ENCODE peak calls at places on chromosomes 12 and 14, in eight cellular contexts. One of them, this sample, is unnamed.

GRCh38 chr12:12661086-12661485 is 34.9 kb downstream of the GPR19 start:
- DNase-seq in NCI-H1105: no peak
- DNase-seq in activated naive CD4-positive, alpha-beta T cell treated with Interleukin-2 at 50 U/mL for 16 hours: no peak
- DNase-seq in small intestine: no peak
- DNase-seq in astrocyte of the hippocampus: peak
- DNase-seq in foreskin fibroblast: peak
- DNase-seq in NCI-H2171: no peak
- DNase-seq in activated CD8-positive, alpha-beta memory T cell treated with anti-CD3 and anti-CD28 coated beads, Interleukin-2, amount 10 ng/mL, durations not matched to agents 7 days and 5 days: no peak
- DNase-seq in this sample: no peak

GRCh38 chr14:89508863-89509262 is 91.8 kb upstream of the FOXN3 start:
- DNase-seq in small intestine: peak
- DNase-seq in astrocyte of the hippocampus: no peak
- DNase-seq in NCI-H1105: no peak
- DNase-seq in NCI-H2171: no peak
- DNase-seq in activated naive CD4-positive, alpha-beta T cell treated with Interleukin-2 at 50 U/mL for 16 hours: no peak
- DNase-seq in foreskin fibroblast: no peak
- DNase-seq in activated CD8-positive, alpha-beta memory T cell treated with anti-CD3 and anti-CD28 coated beads, Interleukin-2, amount 10 ng/mL, durations not matched to agents 7 days and 5 days: no peak
- DNase-seq in this sample: no peak

GRCh38 chr12:53495903-53496751 is 3.1 kb downstream of the MAP3K12 start:
- DNase-seq in foreskin fibroblast: peak
- DNase-seq in activated naive CD4-positive, alpha-beta T cell treated with Interleukin-2 at 50 U/mL for 16 hours: no peak
- DNase-seq in small intestine: peak
- DNase-seq in activated CD8-positive, alpha-beta memory T cell treated with anti-CD3 and anti-CD28 coated beads, Interleukin-2, amount 10 ng/mL, durations not matched to agents 7 days and 5 days: no peak
- DNase-seq in NCI-H2171: no peak
- DNase-seq in astrocyte of the hippocampus: peak
- DNase-seq in NCI-H1105: no peak
- DNase-seq in this sample: no peak

GRCh38 chr12:70045036-70045435 is 198.2 kb upstream of the CNOT2 start:
- DNase-seq in astrocyte of the hippocampus: peak
- DNase-seq in foreskin fibroblast: no peak
- DNase-seq in small intestine: no peak
- DNase-seq in NCI-H2171: no peak
- DNase-seq in activated CD8-positive, alpha-beta memory T cell treated with anti-CD3 and anti-CD28 coated beads, Interleukin-2, amount 10 ng/mL, durations not matched to agents 7 days and 5 days: no peak
- DNase-seq in activated naive CD4-positive, alpha-beta T cell treated with Interleukin-2 at 50 U/mL for 16 hours: no peak
- DNase-seq in NCI-H1105: no peak
- DNase-seq in this sample: no peak

GRCh38 chr14:98172243-98172778 is 1099.7 kb downstream of the BCL11B start:
- DNase-seq in activated naive CD4-positive, alpha-beta T cell treated with Interleukin-2 at 50 U/mL for 16 hours: no peak
- DNase-seq in NCI-H2171: no peak
- DNase-seq in small intestine: no peak
- DNase-seq in foreskin fibroblast: no peak
- DNase-seq in NCI-H1105: no peak
- DNase-seq in activated CD8-positive, alpha-beta memory T cell treated with anti-CD3 and anti-CD28 coated beads, Interleukin-2, amount 10 ng/mL, durations not matched to agents 7 days and 5 days: no peak
- DNase-seq in astrocyte of the hippocampus: no peak
- DNase-seq in this sample: no peak

GRCh38 chr12:92595663-92596062 is 107.1 kb upstream of the PLEKHG7 start:
- DNase-seq in foreskin fibroblast: no peak
- DNase-seq in NCI-H1105: no peak
- DNase-seq in astrocyte of the hippocampus: no peak
- DNase-seq in small intestine: no peak
- DNase-seq in NCI-H2171: no peak
- DNase-seq in activated CD8-positive, alpha-beta memory T cell treated with anti-CD3 and anti-CD28 coated beads, Interleukin-2, amount 10 ng/mL, durations not matched to agents 7 days and 5 days: no peak
- DNase-seq in activated naive CD4-positive, alpha-beta T cell treated with Interleukin-2 at 50 U/mL for 16 hours: no peak
- DNase-seq in this sample: no peak

GRCh38 chr12:47712171-47712570 is 6.3 kb upstream of the RPAP3 start:
- DNase-seq in NCI-H1105: no peak
- DNase-seq in activated CD8-positive, alpha-beta memory T cell treated with anti-CD3 and anti-CD28 coated beads, Interleukin-2, amount 10 ng/mL, durations not matched to agents 7 days and 5 days: no peak
- DNase-seq in small intestine: no peak
- DNase-seq in activated naive CD4-positive, alpha-beta T cell treated with Interleukin-2 at 50 U/mL for 16 hours: no peak
- DNase-seq in NCI-H2171: no peak
- DNase-seq in foreskin fibroblast: no peak
- DNase-seq in astrocyte of the hippocampus: no peak
- DNase-seq in this sample: no peak

GRCh38 chr12:34206061-34206785 is 183.9 kb downstream of the ALG10 start:
- DNase-seq in foreskin fibroblast: no peak
- DNase-seq in activated CD8-positive, alpha-beta memory T cell treated with anti-CD3 and anti-CD28 coated beads, Interleukin-2, amount 10 ng/mL, durations not matched to agents 7 days and 5 days: no peak
- DNase-seq in NCI-H2171: no peak
- DNase-seq in activated naive CD4-positive, alpha-beta T cell treated with Interleukin-2 at 50 U/mL for 16 hours: no peak
- DNase-seq in small intestine: no peak
- DNase-seq in astrocyte of the hippocampus: no peak
- DNase-seq in NCI-H1105: no peak
- DNase-seq in this sample: no peak

GRCh38 chr12:39736406-39736805 is 116.8 kb upstream of the ABCD2 start:
- DNase-seq in NCI-H1105: no peak
- DNase-seq in astrocyte of the hippocampus: no peak
- DNase-seq in foreskin fibroblast: no peak
- DNase-seq in activated naive CD4-positive, alpha-beta T cell treated with Interleukin-2 at 50 U/mL for 16 hours: no peak
- DNase-seq in NCI-H2171: no peak
- DNase-seq in activated CD8-positive, alpha-beta memory T cell treated with anti-CD3 and anti-CD28 coated beads, Interleukin-2, amount 10 ng/mL, durations not matched to agents 7 days and 5 days: no peak
- DNase-seq in small intestine: peak
- DNase-seq in this sample: no peak

GRCh38 chr12:65170245-65170881 is 980 bp downstream of the LEMD3 start:
- DNase-seq in foreskin fibroblast: peak
- DNase-seq in NCI-H1105: peak
- DNase-seq in small intestine: peak
- DNase-seq in NCI-H2171: peak
- DNase-seq in activated naive CD4-positive, alpha-beta T cell treated with Interleukin-2 at 50 U/mL for 16 hours: peak
- DNase-seq in astrocyte of the hippocampus: peak
- DNase-seq in activated CD8-positive, alpha-beta memory T cell treated with anti-CD3 and anti-CD28 coated beads, Interleukin-2, amount 10 ng/mL, durations not matched to agents 7 days and 5 days: peak
- DNase-seq in this sample: peak

GRCh38 chr12:33438890-33439586 is 581 bp downstream of the SYT10 start:
- DNase-seq in astrocyte of the hippocampus: no peak
- DNase-seq in activated CD8-positive, alpha-beta memory T cell treated with anti-CD3 and anti-CD28 coated beads, Interleukin-2, amount 10 ng/mL, durations not matched to agents 7 days and 5 days: no peak
- DNase-seq in NCI-H1105: peak
- DNase-seq in small intestine: peak
- DNase-seq in NCI-H2171: no peak
- DNase-seq in foreskin fibroblast: no peak
- DNase-seq in activated naive CD4-positive, alpha-beta T cell treated with Interleukin-2 at 50 U/mL for 16 hours: no peak
- DNase-seq in this sample: no peak

GRCh38 chr12:57479376-57480115 is at the start of gene ARHGAP9:
- DNase-seq in activated naive CD4-positive, alpha-beta T cell treated with Interleukin-2 at 50 U/mL for 16 hours: peak
- DNase-seq in NCI-H1105: no peak
- DNase-seq in activated CD8-positive, alpha-beta memory T cell treated with anti-CD3 and anti-CD28 coated beads, Interleukin-2, amount 10 ng/mL, durations not matched to agents 7 days and 5 days: peak
- DNase-seq in astrocyte of the hippocampus: no peak
- DNase-seq in small intestine: peak
- DNase-seq in NCI-H2171: no peak
- DNase-seq in foreskin fibroblast: no peak
- DNase-seq in this sample: peak

GRCh38 chr14:50055461-50056228 is 60.7 kb downstream of the VCPKMT start:
- DNase-seq in astrocyte of the hippocampus: no peak
- DNase-seq in small intestine: no peak
- DNase-seq in foreskin fibroblast: no peak
- DNase-seq in activated naive CD4-positive, alpha-beta T cell treated with Interleukin-2 at 50 U/mL for 16 hours: no peak
- DNase-seq in activated CD8-positive, alpha-beta memory T cell treated with anti-CD3 and anti-CD28 coated beads, Interleukin-2, amount 10 ng/mL, durations not matched to agents 7 days and 5 days: no peak
- DNase-seq in NCI-H2171: no peak
- DNase-seq in NCI-H1105: no peak
- DNase-seq in this sample: no peak

GRCh38 chr14:75282166-75282547 is 3.5 kb downstream of the FOS start:
- DNase-seq in activated naive CD4-positive, alpha-beta T cell treated with Interleukin-2 at 50 U/mL for 16 hours: no peak
- DNase-seq in foreskin fibroblast: no peak
- DNase-seq in NCI-H2171: no peak
- DNase-seq in astrocyte of the hippocampus: peak
- DNase-seq in small intestine: peak
- DNase-seq in NCI-H1105: no peak
- DNase-seq in activated CD8-positive, alpha-beta memory T cell treated with anti-CD3 and anti-CD28 coated beads, Interleukin-2, amount 10 ng/mL, durations not matched to agents 7 days and 5 days: no peak
- DNase-seq in this sample: no peak

GRCh38 chr14:85519661-85520305 is 10.2 kb upstream of the FLRT2 start:
- DNase-seq in NCI-H2171: no peak
- DNase-seq in activated naive CD4-positive, alpha-beta T cell treated with Interleukin-2 at 50 U/mL for 16 hours: no peak
- DNase-seq in activated CD8-positive, alpha-beta memory T cell treated with anti-CD3 and anti-CD28 coated beads, Interleukin-2, amount 10 ng/mL, durations not matched to agents 7 days and 5 days: no peak
- DNase-seq in foreskin fibroblast: no peak
- DNase-seq in small intestine: no peak
- DNase-seq in NCI-H1105: no peak
- DNase-seq in astrocyte of the hippocampus: no peak
- DNase-seq in this sample: no peak

GRCh38 chr14:67371247-67372148 is 11.4 kb downstream of the EIF2S1 start:
- DNase-seq in NCI-H1105: no peak
- DNase-seq in NCI-H2171: no peak
- DNase-seq in activated naive CD4-positive, alpha-beta T cell treated with Interleukin-2 at 50 U/mL for 16 hours: no peak
- DNase-seq in foreskin fibroblast: no peak
- DNase-seq in activated CD8-positive, alpha-beta memory T cell treated with anti-CD3 and anti-CD28 coated beads, Interleukin-2, amount 10 ng/mL, durations not matched to agents 7 days and 5 days: no peak
- DNase-seq in astrocyte of the hippocampus: no peak
- DNase-seq in small intestine: no peak
- DNase-seq in this sample: no peak

GRCh38 chr14:106490442-106490841 is 964.1 kb downstream of the TMEM121 start:
- DNase-seq in astrocyte of the hippocampus: no peak
- DNase-seq in activated naive CD4-positive, alpha-beta T cell treated with Interleukin-2 at 50 U/mL for 16 hours: no peak
- DNase-seq in small intestine: no peak
- DNase-seq in foreskin fibroblast: no peak
- DNase-seq in activated CD8-positive, alpha-beta memory T cell treated with anti-CD3 and anti-CD28 coated beads, Interleukin-2, amount 10 ng/mL, durations not matched to agents 7 days and 5 days: no peak
- DNase-seq in NCI-H1105: no peak
- DNase-seq in NCI-H2171: no peak
- DNase-seq in this sample: no peak

GRCh38 chr14:87142568-87143211 is 850.3 kb downstream of the GALC start:
- DNase-seq in NCI-H1105: no peak
- DNase-seq in small intestine: no peak
- DNase-seq in activated naive CD4-positive, alpha-beta T cell treated with Interleukin-2 at 50 U/mL for 16 hours: no peak
- DNase-seq in activated CD8-positive, alpha-beta memory T cell treated with anti-CD3 and anti-CD28 coated beads, Interleukin-2, amount 10 ng/mL, durations not matched to agents 7 days and 5 days: no peak
- DNase-seq in foreskin fibroblast: no peak
- DNase-seq in astrocyte of the hippocampus: no peak
- DNase-seq in NCI-H2171: no peak
- DNase-seq in this sample: no peak

GRCh38 chr12:27284751-27285150 is 40.7 kb downstream of the STK38L start:
- DNase-seq in activated naive CD4-positive, alpha-beta T cell treated with Interleukin-2 at 50 U/mL for 16 hours: no peak
- DNase-seq in astrocyte of the hippocampus: peak
- DNase-seq in NCI-H1105: no peak
- DNase-seq in foreskin fibroblast: peak
- DNase-seq in NCI-H2171: no peak
- DNase-seq in activated CD8-positive, alpha-beta memory T cell treated with anti-CD3 and anti-CD28 coated beads, Interleukin-2, amount 10 ng/mL, durations not matched to agents 7 days and 5 days: no peak
- DNase-seq in small intestine: no peak
- DNase-seq in this sample: no peak

GRCh38 chr12:130073721-130074120 is 88.5 kb upstream of the FZD10 start:
- DNase-seq in activated naive CD4-positive, alpha-beta T cell treated with Interleukin-2 at 50 U/mL for 16 hours: no peak
- DNase-seq in NCI-H1105: no peak
- DNase-seq in NCI-H2171: no peak
- DNase-seq in foreskin fibroblast: no peak
- DNase-seq in astrocyte of the hippocampus: no peak
- DNase-seq in activated CD8-positive, alpha-beta memory T cell treated with anti-CD3 and anti-CD28 coated beads, Interleukin-2, amount 10 ng/mL, durations not matched to agents 7 days and 5 days: no peak
- DNase-seq in small intestine: no peak
- DNase-seq in this sample: no peak

GRCh38 chr14:24113801-24114535 is 609 bp upstream of the DCAF11 start:
- DNase-seq in NCI-H2171: peak
- DNase-seq in activated CD8-positive, alpha-beta memory T cell treated with anti-CD3 and anti-CD28 coated beads, Interleukin-2, amount 10 ng/mL, durations not matched to agents 7 days and 5 days: peak
- DNase-seq in foreskin fibroblast: peak
- DNase-seq in small intestine: peak
- DNase-seq in activated naive CD4-positive, alpha-beta T cell treated with Interleukin-2 at 50 U/mL for 16 hours: peak
- DNase-seq in astrocyte of the hippocampus: peak
- DNase-seq in NCI-H1105: peak
- DNase-seq in this sample: peak

GRCh38 chr14:104392396-104393198 is 187.0 kb upstream of the C14orf180 start:
- DNase-seq in NCI-H2171: no peak
- DNase-seq in foreskin fibroblast: no peak
- DNase-seq in small intestine: no peak
- DNase-seq in astrocyte of the hippocampus: no peak
- DNase-seq in activated CD8-positive, alpha-beta memory T cell treated with anti-CD3 and anti-CD28 coated beads, Interleukin-2, amount 10 ng/mL, durations not matched to agents 7 days and 5 days: peak
- DNase-seq in activated naive CD4-positive, alpha-beta T cell treated with Interleukin-2 at 50 U/mL for 16 hours: peak
- DNase-seq in NCI-H1105: no peak
- DNase-seq in this sample: no peak

GRCh38 chr14:85599939-85600338 is 70.0 kb downstream of the FLRT2 start:
- DNase-seq in small intestine: no peak
- DNase-seq in astrocyte of the hippocampus: no peak
- DNase-seq in NCI-H1105: no peak
- DNase-seq in NCI-H2171: no peak
- DNase-seq in activated naive CD4-positive, alpha-beta T cell treated with Interleukin-2 at 50 U/mL for 16 hours: no peak
- DNase-seq in foreskin fibroblast: peak
- DNase-seq in activated CD8-positive, alpha-beta memory T cell treated with anti-CD3 and anti-CD28 coated beads, Interleukin-2, amount 10 ng/mL, durations not matched to agents 7 days and 5 days: no peak
- DNase-seq in this sample: no peak

GRCh38 chr12:45212064-45212463 is 3.8 kb upstream of the ANO6 start:
- DNase-seq in astrocyte of the hippocampus: no peak
- DNase-seq in small intestine: no peak
- DNase-seq in NCI-H1105: no peak
- DNase-seq in activated CD8-positive, alpha-beta memory T cell treated with anti-CD3 and anti-CD28 coated beads, Interleukin-2, amount 10 ng/mL, durations not matched to agents 7 days and 5 days: no peak
- DNase-seq in foreskin fibroblast: no peak
- DNase-seq in NCI-H2171: no peak
- DNase-seq in activated naive CD4-positive, alpha-beta T cell treated with Interleukin-2 at 50 U/mL for 16 hours: no peak
- DNase-seq in this sample: no peak

GRCh38 chr12:6314776-6315175 is 4.3 kb downstream of the PLEKHG6 start:
- DNase-seq in astrocyte of the hippocampus: peak
- DNase-seq in small intestine: no peak
- DNase-seq in NCI-H2171: no peak
- DNase-seq in activated naive CD4-positive, alpha-beta T cell treated with Interleukin-2 at 50 U/mL for 16 hours: no peak
- DNase-seq in activated CD8-positive, alpha-beta memory T cell treated with anti-CD3 and anti-CD28 coated beads, Interleukin-2, amount 10 ng/mL, durations not matched to agents 7 days and 5 days: no peak
- DNase-seq in foreskin fibroblast: no peak
- DNase-seq in NCI-H1105: no peak
- DNase-seq in this sample: no peak

GRCh38 chr12:45343269-45344051 is 127.6 kb downstream of the ANO6 start:
- DNase-seq in activated naive CD4-positive, alpha-beta T cell treated with Interleukin-2 at 50 U/mL for 16 hours: no peak
- DNase-seq in NCI-H1105: no peak
- DNase-seq in NCI-H2171: no peak
- DNase-seq in astrocyte of the hippocampus: no peak
- DNase-seq in foreskin fibroblast: peak
- DNase-seq in activated CD8-positive, alpha-beta memory T cell treated with anti-CD3 and anti-CD28 coated beads, Interleukin-2, amount 10 ng/mL, durations not matched to agents 7 days and 5 days: no peak
- DNase-seq in small intestine: peak
- DNase-seq in this sample: no peak

GRCh38 chr12:124939428-124940142 is 25.1 kb upstream of the UBC start:
- DNase-seq in foreskin fibroblast: peak
- DNase-seq in NCI-H2171: no peak
- DNase-seq in astrocyte of the hippocampus: peak
- DNase-seq in small intestine: peak
- DNase-seq in NCI-H1105: no peak
- DNase-seq in activated naive CD4-positive, alpha-beta T cell treated with Interleukin-2 at 50 U/mL for 16 hours: peak
- DNase-seq in activated CD8-positive, alpha-beta memory T cell treated with anti-CD3 and anti-CD28 coated beads, Interleukin-2, amount 10 ng/mL, durations not matched to agents 7 days and 5 days: peak
- DNase-seq in this sample: peak

GRCh38 chr12:47032644-47033043 is 46.8 kb upstream of the PCED1B start:
- DNase-seq in astrocyte of the hippocampus: peak
- DNase-seq in foreskin fibroblast: no peak
- DNase-seq in activated naive CD4-positive, alpha-beta T cell treated with Interleukin-2 at 50 U/mL for 16 hours: no peak
- DNase-seq in activated CD8-positive, alpha-beta memory T cell treated with anti-CD3 and anti-CD28 coated beads, Interleukin-2, amount 10 ng/mL, durations not matched to agents 7 days and 5 days: no peak
- DNase-seq in small intestine: peak
- DNase-seq in NCI-H1105: peak
- DNase-seq in NCI-H2171: no peak
- DNase-seq in this sample: no peak

GRCh38 chr12:123972448-123973401 is at the start of the genes CCDC92 and ZNF664:
- DNase-seq in astrocyte of the hippocampus: peak
- DNase-seq in foreskin fibroblast: peak
- DNase-seq in NCI-H2171: peak
- DNase-seq in activated naive CD4-positive, alpha-beta T cell treated with Interleukin-2 at 50 U/mL for 16 hours: peak
- DNase-seq in NCI-H1105: peak
- DNase-seq in small intestine: peak
- DNase-seq in activated CD8-positive, alpha-beta memory T cell treated with anti-CD3 and anti-CD28 coated beads, Interleukin-2, amount 10 ng/mL, durations not matched to agents 7 days and 5 days: peak
- DNase-seq in this sample: peak